ENCODE peak calls at places on chromosomes 16 and 17, in four cellular contexts. One of them, this sample, is unnamed.

GRCh38 chr16:15573274-15573895 is 69.6 kb downstream of the MARF1 start:
- DNase-seq in WERI-Rb-1: no peak
- DNase-seq in cardiac fibroblast: no peak
- DNase-seq in kidney epithelial cell: no peak
- DNase-seq in this sample: no peak

GRCh38 chr17:66665194-66665593 is 169.7 kb upstream of the CACNG5 start:
- DNase-seq in WERI-Rb-1: no peak
- DNase-seq in cardiac fibroblast: no peak
- DNase-seq in kidney epithelial cell: no peak
- DNase-seq in this sample: no peak

GRCh38 chr16:3086596-3087242 is 12.4 kb downstream of the ZSCAN10 start:
- DNase-seq in WERI-Rb-1: no peak
- DNase-seq in cardiac fibroblast: peak
- DNase-seq in kidney epithelial cell: no peak
- DNase-seq in this sample: no peak

GRCh38 chr16:29745126-29745852 is 501 bp downstream of the C16orf54 start:
- DNase-seq in WERI-Rb-1: no peak
- DNase-seq in cardiac fibroblast: no peak
- DNase-seq in kidney epithelial cell: no peak
- DNase-seq in this sample: no peak

GRCh38 chr17:45050680-45051059 is 762 bp downstream of the DCAKD start:
- DNase-seq in WERI-Rb-1: no peak
- DNase-seq in cardiac fibroblast: no peak
- DNase-seq in kidney epithelial cell: no peak
- DNase-seq in this sample: no peak

GRCh38 chr17:66405836-66406679 is 103.6 kb downstream of the PRKCA start:
- DNase-seq in WERI-Rb-1: no peak
- DNase-seq in cardiac fibroblast: peak
- DNase-seq in kidney epithelial cell: no peak
- DNase-seq in this sample: no peak

GRCh38 chr17:44970136-44970737 is 2.1 kb upstream of the C1QL1 start:
- DNase-seq in WERI-Rb-1: peak
- DNase-seq in cardiac fibroblast: peak
- DNase-seq in kidney epithelial cell: no peak
- DNase-seq in this sample: no peak

GRCh38 chr16:72986011-72986410 is 61.9 kb downstream of the ZFHX3 start:
- DNase-seq in WERI-Rb-1: no peak
- DNase-seq in cardiac fibroblast: peak
- DNase-seq in kidney epithelial cell: no peak
- DNase-seq in this sample: no peak

GRCh38 chr16:68275611-68276191 is 11.4 kb downstream of the SLC7A6 start:
- DNase-seq in WERI-Rb-1: no peak
- DNase-seq in cardiac fibroblast: no peak
- DNase-seq in kidney epithelial cell: no peak
- DNase-seq in this sample: no peak

GRCh38 chr16:259814-260253 is 15.9 kb downstream of the RGS11 start:
- DNase-seq in WERI-Rb-1: peak
- DNase-seq in cardiac fibroblast: no peak
- DNase-seq in kidney epithelial cell: no peak
- DNase-seq in this sample: no peak

GRCh38 chr16:7209598-7209997 is 123.0 kb upstream of the RBFOX1 start:
- DNase-seq in WERI-Rb-1: no peak
- DNase-seq in cardiac fibroblast: no peak
- DNase-seq in kidney epithelial cell: no peak
- DNase-seq in this sample: no peak

GRCh38 chr17:64377769-64378282 is 12.8 kb downstream of the PECAM1 start:
- DNase-seq in WERI-Rb-1: no peak
- DNase-seq in cardiac fibroblast: peak
- DNase-seq in kidney epithelial cell: no peak
- DNase-seq in this sample: no peak

GRCh38 chr17:50946891-50947843 is 81.0 kb upstream of the TOB1 start:
- DNase-seq in WERI-Rb-1: peak
- DNase-seq in cardiac fibroblast: no peak
- DNase-seq in kidney epithelial cell: no peak
- DNase-seq in this sample: no peak

GRCh38 chr17:18106211-18106610 is 2.3 kb upstream of the MYO15A start:
- DNase-seq in WERI-Rb-1: no peak
- DNase-seq in cardiac fibroblast: no peak
- DNase-seq in kidney epithelial cell: no peak
- DNase-seq in this sample: no peak

GRCh38 chr16:17829826-17830225 is 359.1 kb upstream of the XYLT1 start:
- DNase-seq in WERI-Rb-1: no peak
- DNase-seq in cardiac fibroblast: no peak
- DNase-seq in kidney epithelial cell: no peak
- DNase-seq in this sample: no peak

DNA sequence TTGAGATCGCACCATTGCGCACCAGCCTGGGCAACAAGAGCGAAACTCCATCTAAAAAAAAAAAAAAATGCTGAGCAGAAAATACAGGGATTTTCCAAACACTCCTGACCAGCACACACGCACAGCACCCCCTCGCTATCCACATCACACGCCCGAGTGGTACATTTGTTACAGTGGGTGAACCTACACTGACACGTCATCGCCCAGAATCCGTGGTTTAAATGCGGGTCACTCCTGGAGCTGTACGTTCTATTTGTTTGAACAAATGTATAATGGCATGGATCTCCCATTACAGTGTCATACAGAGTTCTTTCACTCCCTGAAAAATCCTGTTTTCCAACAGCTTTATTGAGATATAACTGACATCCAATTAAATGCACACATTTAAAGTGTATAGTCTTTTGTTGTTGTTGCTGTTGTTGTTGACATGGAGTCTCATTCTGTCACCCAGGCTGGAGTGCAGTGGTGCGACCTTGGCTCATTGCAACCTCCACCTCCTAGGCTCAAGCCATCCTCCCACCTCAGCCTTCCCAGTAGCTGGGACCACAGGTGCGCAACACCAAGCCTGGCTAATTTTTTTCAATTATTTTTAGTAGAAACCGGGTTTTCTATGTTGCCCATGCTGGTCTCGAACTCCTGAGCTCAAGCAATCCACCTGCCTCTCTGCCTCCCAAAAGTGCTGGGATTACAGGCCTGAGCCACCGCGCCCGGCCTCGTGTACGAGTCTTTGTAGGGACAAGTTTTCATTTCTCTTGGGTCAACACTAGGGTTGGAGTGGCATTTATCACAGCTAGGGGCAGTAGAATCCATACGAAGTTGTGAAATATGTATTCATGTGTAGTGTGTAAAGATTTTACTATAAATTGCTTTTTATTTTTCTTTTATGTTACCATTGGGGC is 4.4 kb upstream of the CARHSP1 start:
- DNase-seq in WERI-Rb-1: no peak
- DNase-seq in cardiac fibroblast: no peak
- DNase-seq in kidney epithelial cell: no peak
- DNase-seq in this sample: no peak
- TF ChIP-seq CTCF in WERI-Rb-1: no peak
- TF ChIP-seq CTCF in cardiac fibroblast: peak
- TF ChIP-seq CTCF in kidney epithelial cell: no peak
- TF ChIP-seq CTCF in this sample: peak

DNA sequence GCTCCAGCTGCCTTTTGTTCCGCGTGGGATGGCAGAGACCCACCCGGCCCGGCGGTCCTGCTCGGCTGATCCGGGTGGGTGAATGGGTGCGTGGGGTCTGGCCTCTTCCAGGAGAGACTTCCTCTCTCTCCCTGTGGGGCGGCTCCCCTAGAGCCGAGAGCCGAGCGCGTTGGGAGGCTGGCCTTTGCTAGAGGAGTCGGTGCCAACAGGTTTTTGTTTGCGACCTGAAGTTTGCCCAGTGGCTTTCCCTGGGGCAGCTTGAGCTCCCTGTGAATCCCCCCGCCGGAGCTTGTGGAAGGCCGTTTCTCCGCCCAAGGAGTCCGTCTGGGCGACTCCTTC is 970 bp downstream of the EPN2 start:
- DNase-seq in WERI-Rb-1: peak
- DNase-seq in cardiac fibroblast: no peak
- DNase-seq in kidney epithelial cell: no peak
- DNase-seq in this sample: no peak
- H3K4me3 ChIP-seq in WERI-Rb-1: peak
- H3K4me3 ChIP-seq in cardiac fibroblast: peak
- H3K4me3 ChIP-seq in kidney epithelial cell: peak
- H3K4me3 ChIP-seq in this sample: peak

GRCh38 chr16:85567101-85567866 is 45.8 kb upstream of the GSE1 start:
- DNase-seq in WERI-Rb-1: no peak
- DNase-seq in cardiac fibroblast: no peak
- DNase-seq in kidney epithelial cell: no peak
- DNase-seq in this sample: no peak
- TF ChIP-seq CTCF in WERI-Rb-1: no peak
- TF ChIP-seq CTCF in cardiac fibroblast: no peak
- TF ChIP-seq CTCF in kidney epithelial cell: peak
- TF ChIP-seq CTCF in this sample: no peak

GRCh38 chr17:58632324-58633314 is 59.2 kb downstream of the TEX14 start:
- DNase-seq in WERI-Rb-1: no peak
- DNase-seq in cardiac fibroblast: no peak
- DNase-seq in kidney epithelial cell: no peak
- DNase-seq in this sample: no peak
- H3K4me3 ChIP-seq in WERI-Rb-1: peak
- H3K4me3 ChIP-seq in cardiac fibroblast: peak
- H3K4me3 ChIP-seq in kidney epithelial cell: peak
- H3K4me3 ChIP-seq in this sample: peak

DNA sequence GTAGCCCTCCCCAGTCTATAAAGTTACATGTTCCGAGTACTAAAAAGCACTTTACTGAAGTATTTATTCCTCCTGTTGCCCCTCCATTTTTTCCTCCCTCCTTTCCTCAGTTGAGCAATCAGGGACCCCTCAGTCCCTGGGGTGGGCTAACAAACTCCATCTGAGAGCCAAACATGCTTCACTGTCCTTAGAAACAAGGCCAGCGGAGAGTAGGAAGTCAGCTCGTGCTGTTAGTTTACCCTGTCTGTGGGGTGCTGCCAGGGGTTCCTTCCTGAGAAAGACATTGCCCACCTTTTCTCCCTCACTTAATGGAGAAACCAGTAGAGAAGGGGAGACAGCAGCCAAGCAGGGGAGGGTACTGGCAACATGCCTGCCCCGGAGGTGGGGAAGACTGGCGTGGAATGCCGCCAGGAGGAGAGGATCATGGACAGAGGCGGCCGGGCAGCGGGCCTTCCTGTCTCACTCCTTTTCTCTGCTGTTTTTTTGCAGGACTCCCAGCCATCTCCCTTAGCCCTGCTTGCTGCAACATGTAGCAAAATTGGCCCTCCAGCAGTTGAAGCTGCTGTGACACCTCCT is 19.7 kb downstream of the SP2 start:
- DNase-seq in WERI-Rb-1: no peak
- DNase-seq in cardiac fibroblast: no peak
- DNase-seq in kidney epithelial cell: no peak
- DNase-seq in this sample: no peak
- TF ChIP-seq CTCF in WERI-Rb-1: no peak
- TF ChIP-seq CTCF in cardiac fibroblast: no peak
- TF ChIP-seq CTCF in kidney epithelial cell: no peak
- TF ChIP-seq CTCF in this sample: no peak

This sample was measured in BJ.